ENCODE peak calls at places on chromosomes 4 and X, in six cellular contexts. T, C, O, G, N and X are unnamed samples.

GRCh38 chr4:102620697-102621497 is 119.7 kb downstream of the NFKB1 start:
- DNase-seq in T (no peak), G (peak), C (peak), N (no peak), O (no peak), X (peak)

GRCh38 chr4:147747787-147748454 is 16.0 kb downstream of the ARHGAP10 start:
- DNase-seq in O (no peak), G (peak), T (no peak), C (no peak), N (no peak), X (no peak)

GRCh38 chr4:159042097-159042605 is 60.7 kb upstream of the RAPGEF2 start:
- DNase-seq in C (no peak), N (peak), G (no peak), O (no peak), T (no peak), X (peak)

GRCh38 chr4:141636771-141637460 is 533 bp downstream of the IL15 start:
- DNase-seq in O (no peak), T (no peak), C (peak), N (peak), G (peak), X (peak)

GRCh38 chrX:39969099-39969825 is 128.5 kb downstream of the BCOR start:
- DNase-seq in N (peak), C (no peak), T (no peak), G (no peak), O (no peak), X (no peak)

GRCh38 chr4:17535906-17536305 is 20.9 kb downstream of the CLRN2 start:
- DNase-seq in C (peak), N (no peak), G (peak), T (no peak), O (no peak), X (peak)

GRCh38 chr4:186792994-186793393 is 69.3 kb upstream of the FAT1 start:
- DNase-seq in T (no peak), G (no peak), N (no peak), C (no peak), O (no peak), X (no peak)

GRCh38 chr4:147739239-147739823 is 7.4 kb downstream of the ARHGAP10 start:
- DNase-seq in T (no peak), G (no peak), N (no peak), C (no peak), O (no peak), X (no peak)

GRCh38 chr4:25792200-25792791 is 70.5 kb downstream of the SEL1L3 start:
- DNase-seq in C (peak), G (peak), O (no peak), N (no peak), T (no peak), X (peak)

GRCh38 chrX:49932786-49933185 is 10.4 kb downstream of the CLCN5 start:
- DNase-seq in O (no peak), T (no peak), G (no peak), C (no peak), N (no peak), X (no peak)

GRCh38 chr4:41787931-41788330 is 39.4 kb upstream of the PHOX2B start:
- DNase-seq in N (no peak), T (no peak), G (no peak), C (no peak), O (no peak), X (no peak)

GRCh38 chr4:1126506-1126905 is 13.1 kb upstream of the RNF212 start:
- DNase-seq in G (no peak), N (no peak), O (no peak), T (no peak), C (no peak), X (no peak)

GRCh38 chrX:57900961-57901360 is 9.3 kb downstream of the ZXDA start:
- DNase-seq in N (no peak), C (no peak), O (no peak), T (no peak), G (no peak), X (no peak)

GRCh38 chrX:99051639-99052038 is 1358.4 kb downstream of the PCDH19 start:
- DNase-seq in C (no peak), N (no peak), G (no peak), O (no peak), T (no peak), X (no peak)

GRCh38 chr4:53088132-53088531 is 226.0 kb downstream of the RASL11B start:
- DNase-seq in T (no peak), G (no peak), N (no peak), O (no peak), C (no peak), X (no peak)

GRCh38 chrX:104330966-104331365 is 76.2 kb upstream of the ESX1 start:
- DNase-seq in G (no peak), T (no peak), N (no peak), O (no peak), C (no peak), X (no peak)

GRCh38 chr4:18935956-18936355 is 914.4 kb upstream of the LCORL start:
- DNase-seq in T (no peak), N (no peak), C (no peak), G (no peak), O (no peak), X (no peak)

GRCh38 chr4:16029329-16029728 is 54.5 kb downstream of the PROM1 start:
- DNase-seq in O (no peak), G (no peak), C (no peak), T (no peak), N (no peak), X (no peak)

GRCh38 chr4:111228396-111228795 is 605.5 kb upstream of the PITX2 start:
- DNase-seq in N (no peak), G (no peak), O (no peak), T (no peak), C (no peak), X (no peak)

GRCh38 chr4:108144451-108144850 is 24.3 kb downstream of the LEF1 start:
- DNase-seq in C (no peak), T (no peak), N (no peak), G (no peak), O (no peak), X (peak)

GRCh38 chrX:118226060-118226428 is 109.4 kb upstream of the KLHL13 start:
- DNase-seq in T (no peak), O (no peak), C (no peak), G (no peak), N (no peak), X (no peak)

GRCh38 chrX:11427082-11428033 is 134.1 kb downstream of the AMELX start:
- DNase-seq in G (peak), N (peak), T (peak), C (no peak), O (peak), X (peak)

GRCh38 chrX:24198101-24198500 is 48.6 kb downstream of the ZFX start:
- DNase-seq in G (no peak), C (no peak), N (no peak), O (no peak), T (no peak), X (no peak)

GRCh38 chr4:123987408-123987807 is 590.8 kb downstream of the SPRY1 start:
- DNase-seq in O (no peak), T (no peak), N (no peak), C (no peak), G (no peak), X (no peak)

GRCh38 chr4:131302108-131302507 is 1847.0 kb upstream of the PCDH10 start:
- DNase-seq in N (no peak), T (no peak), O (no peak), G (no peak), C (no peak), X (no peak)

GRCh38 chr4:129246850-129247542 is 151.0 kb downstream of the C4orf33 start:
- DNase-seq in G (no peak), N (no peak), T (no peak), C (no peak), O (no peak), X (no peak)

GRCh38 chr4:110510282-110510681 is 34.3 kb downstream of the ENPEP start:
- DNase-seq in N (no peak), T (no peak), O (no peak), G (no peak), C (no peak), X (no peak)

GRCh38 chrX:9308426-9308825 is 156.4 kb upstream of the TBL1X start:
- DNase-seq in T (no peak), G (no peak), O (no peak), C (no peak), N (no peak), X (no peak)

GRCh38 chr4:71200944-71201533 is 137.8 kb upstream of the SLC4A4 start:
- DNase-seq in C (no peak), G (no peak), N (no peak), T (no peak), O (no peak), X (no peak)

GRCh38 chrX:13666836-13667235 is 13.9 kb downstream of the TCEANC start:
- DNase-seq in G (no peak), T (no peak), N (no peak), C (no peak), O (no peak), X (no peak)

GRCh38 chr4:153497988-153498967 is 32.1 kb downstream of the TMEM131L start:
- DNase-seq in N (no peak), C (no peak), G (no peak), T (no peak), O (peak), X (no peak)

GRCh38 chr4:152935138-152935537 is 985 bp upstream of the FHDC1 start:
- DNase-seq in C (peak), T (no peak), O (no peak), G (peak), N (no peak), X (peak)

GRCh38 chr4:82469776-82470345 is 39.5 kb downstream of the ENOPH1 start:
- DNase-seq in N (no peak), T (no peak), O (peak), G (no peak), C (no peak), X (no peak)

GRCh38 chr4:48681856-48682255 is 98.2 kb downstream of the FRYL start:
- DNase-seq in C (no peak), N (no peak), T (no peak), G (no peak), O (no peak), X (peak)

GRCh38 chr4:168637872-168638756 is 141.3 kb downstream of the PALLD start:
- DNase-seq in O (no peak), C (no peak), G (no peak), T (no peak), N (no peak), X (no peak)

GRCh38 chr4:22348410-22348809 is 167.5 kb downstream of the ADGRA3 start:
- DNase-seq in G (no peak), C (no peak), O (no peak), T (no peak), N (no peak), X (no peak)

GRCh38 chrX:86322913-86323312 is 174.7 kb downstream of the DACH2 start:
- DNase-seq in C (no peak), G (no peak), O (no peak), N (no peak), T (no peak), X (no peak)

GRCh38 chr4:24434193-24434728 is 150.1 kb downstream of the DHX15 start:
- DNase-seq in T (no peak), G (no peak), N (no peak), C (no peak), O (no peak), X (no peak)

GRCh38 chr4:104449537-104449936 is 45.2 kb downstream of the CXXC4 start:
- DNase-seq in C (no peak), N (no peak), O (no peak), G (no peak), T (no peak), X (no peak)

GRCh38 chr4:104447346-104447745 is 47.3 kb downstream of the CXXC4 start:
- DNase-seq in G (no peak), T (no peak), C (no peak), N (no peak), O (no peak), X (no peak)

GRCh38 chr4:104446431-104446925 is 48.2 kb downstream of the CXXC4 start:
- DNase-seq in T (no peak), G (no peak), N (no peak), O (no peak), C (no peak), X (no peak)

DNA sequence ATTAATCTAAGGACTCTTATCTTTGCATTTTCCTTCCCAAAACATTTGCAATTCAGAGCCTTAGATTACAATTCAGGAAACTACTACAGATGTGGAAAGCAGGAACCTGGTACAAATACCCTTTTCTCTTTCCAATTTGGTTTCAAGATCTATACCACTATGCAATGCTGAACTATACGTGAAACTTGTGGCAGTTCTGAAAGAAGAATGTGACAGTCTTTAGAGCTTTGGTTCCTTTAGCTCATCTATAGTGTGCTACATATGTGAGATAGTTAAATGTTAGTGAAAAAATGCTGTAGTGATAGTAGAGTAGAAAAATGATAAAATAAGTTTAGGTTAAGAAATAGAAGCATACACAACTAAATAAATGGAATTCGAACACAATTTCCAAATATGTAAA is 50.0 kb downstream of the CXXC4 start:
- DNase-seq in T (no peak), N (no peak), O (no peak), C (no peak), G (no peak), X (no peak)
- TF ChIP-seq POLR2A in T (no peak), N (no peak), O (no peak), C (no peak), G (no peak), X (no peak)

GRCh38 chr4:75843596-75843995 is 58.7 kb downstream of the PPEF2 start:
- DNase-seq in C (no peak), T (no peak), O (no peak), N (no peak), G (no peak), X (no peak)

GRCh38 chr4:75845992-75846391 is 56.3 kb downstream of the PPEF2 start:
- DNase-seq in O (no peak), N (no peak), C (no peak), T (no peak), G (no peak), X (no peak)

GRCh38 chr4:75844151-75844662 is 58.0 kb downstream of the PPEF2 start:
- DNase-seq in N (no peak), G (no peak), O (peak), C (no peak), T (no peak), X (no peak)

GRCh38 chr4:75841641-75842520 is 60.4 kb downstream of the PPEF2 start:
- DNase-seq in T (no peak), O (no peak), N (no peak), G (no peak), C (no peak), X (peak)
- TF ChIP-seq POLR2A in T (no peak), O (no peak), N (no peak), G (no peak), C (no peak), X (no peak)

DNA sequence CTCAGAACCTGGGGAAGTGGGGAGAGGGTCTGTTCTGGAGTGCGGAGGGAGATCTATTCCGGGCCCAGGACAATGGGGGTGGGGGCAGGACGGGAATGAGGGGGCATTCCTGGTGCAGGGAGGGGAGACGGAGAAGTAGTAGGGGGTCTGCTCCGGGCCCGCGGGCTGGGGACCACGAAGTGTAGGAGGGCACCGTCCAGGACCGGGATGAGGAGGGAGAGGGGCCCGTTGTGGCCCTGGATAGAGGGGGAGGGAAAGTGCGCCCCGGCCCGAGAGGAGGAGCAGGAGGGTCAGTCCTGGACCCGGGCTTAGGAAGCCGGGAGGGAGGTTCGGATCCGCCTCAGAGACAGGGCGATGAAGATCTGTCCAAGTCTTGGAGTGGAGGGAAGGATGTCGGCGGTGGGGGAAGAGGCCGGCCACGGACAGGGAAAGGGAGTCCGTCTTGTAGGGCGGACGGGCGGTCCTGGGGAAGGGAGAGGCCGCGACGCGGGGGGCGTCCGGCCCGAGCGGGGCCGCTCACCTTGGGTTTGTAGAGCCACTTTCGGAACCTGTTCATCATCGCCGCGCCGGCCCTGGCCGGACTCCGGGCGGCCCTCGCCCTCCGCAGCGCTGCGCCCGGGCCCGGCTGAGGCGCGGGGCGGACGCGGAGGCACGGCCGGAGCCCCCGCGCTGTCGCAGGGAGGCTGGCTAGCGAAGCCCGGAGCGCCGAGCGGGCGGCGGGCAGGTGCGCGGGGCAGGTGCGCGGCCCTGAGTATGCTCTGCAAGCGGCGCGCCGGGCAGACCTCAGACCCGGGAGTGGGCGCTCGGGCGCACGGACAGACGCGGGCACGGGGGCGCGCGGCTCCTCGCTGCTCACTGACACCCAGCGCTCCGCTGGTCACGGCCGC is at the start of gene ZFYVE28:
- DNase-seq in N (no peak), G (peak), O (no peak), C (no peak), T (no peak), X (peak)
- TF ChIP-seq POLR2A in N (no peak), G (no peak), O (no peak), C (peak), T (peak), X (no peak)

GRCh38 chr4:114600672-114601071 is 2.1 kb downstream of the UGT8 start:
- DNase-seq in O (no peak), C (no peak), G (no peak), T (no peak), N (no peak), X (no peak)

GRCh38 chr4:114601304-114602052 is 2.9 kb downstream of the UGT8 start:
- DNase-seq in N (no peak), O (no peak), T (no peak), C (no peak), G (no peak), X (no peak)

GRCh38 chr4:114598191-114599121 is at the start of gene UGT8:
- DNase-seq in O (no peak), C (peak), T (peak), G (peak), N (no peak), X (peak)

GRCh38 chr4:114599231-114600065 is 841 bp downstream of the UGT8 start:
- DNase-seq in C (peak), G (peak), T (no peak), N (no peak), O (no peak), X (no peak)

DNA sequence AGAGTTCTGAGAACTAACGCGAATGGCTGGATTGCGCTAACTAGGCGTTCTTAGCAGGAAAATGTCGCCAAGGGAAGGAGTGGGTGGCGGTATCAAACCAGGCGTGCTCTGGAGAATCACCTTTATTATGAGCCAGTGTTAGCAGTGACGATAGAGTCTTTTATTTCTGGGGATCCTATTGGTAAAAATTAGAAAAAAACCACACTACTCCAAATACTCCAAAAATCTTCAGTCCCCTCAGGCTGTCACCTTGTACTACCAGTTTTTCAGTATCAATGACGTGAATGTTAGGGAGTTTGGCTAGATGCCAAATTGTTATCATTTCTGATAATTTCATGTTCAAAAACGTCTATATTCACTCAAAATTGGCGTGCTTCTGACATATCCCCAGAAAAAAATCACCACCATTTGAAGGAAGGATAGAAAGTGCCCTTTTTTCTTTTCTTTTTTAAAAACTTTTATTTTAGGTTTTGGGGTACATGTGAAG is 1.5 kb downstream of the UGT8 start:
- DNase-seq in T (no peak), O (no peak), N (no peak), G (no peak), C (peak), X (no peak)
- TF ChIP-seq POLR2A in T (no peak), O (no peak), N (no peak), G (no peak), C (no peak), X (no peak)

GRCh38 chrX:102714994-102715393 is 2.7 kb downstream of the GPRASP2 start:
- DNase-seq in C (no peak), O (no peak), N (no peak), G (no peak), T (no peak), X (no peak)

GRCh38 chrX:102723456-102723855 is 2.9 kb downstream of the GPRASP3 start:
- DNase-seq in G (no peak), O (no peak), C (no peak), N (no peak), T (no peak), X (no peak)

GRCh38 chrX:102715967-102716366 is 3.7 kb downstream of the GPRASP2 start:
- DNase-seq in O (no peak), T (no peak), N (no peak), C (no peak), G (no peak), X (no peak)

GRCh38 chrX:102720237-102721168 is at the start of gene GPRASP3:
- DNase-seq in N (peak), T (peak), O (peak), C (no peak), G (peak), X (peak)
- TF ChIP-seq POLR2A in N (no peak), T (peak), O (no peak), C (no peak), G (peak), X (peak)